ENCODE peak calls at places on chromosomes 4 and X, in ten cellular contexts. U is NAMALWA, Z is HuH-7, Q is NCI-H1105 treated with DMSO at 0.1 percent for 48 hours, S is astrocyte of the spinal cord, N is SHP77 treated with DMSO at 0.1 percent for 48 hours, F is myocyte, C is iPS DF 19.7, H is NCI-H460, A is GM04504. P is an unnamed sample.

GRCh38 chrX:108225456-108225730 is 133.8 kb downstream of the ATG4A start:
- DNase-seq in A (no peak), F (peak; percentile 15), N (no peak), H (no peak), Z (no peak), Q (no peak), C (no peak), U (no peak), S (peak; percentile 51), P (no peak)

GRCh38 chr4:73653695-73654106 is 33.5 kb upstream of the RASSF6 start:
- DNase-seq in C (no peak), Z (peak; percentile 36), U (peak; percentile 92), A (peak; percentile 30), Q (peak; percentile 86), H (no peak), S (peak; percentile 74), F (peak; percentile 84), N (peak; percentile 76), P (no peak)

GRCh38 chr4:84150177-84150576 is 348.9 kb downstream of the NKX6-1 start:
- DNase-seq in S (no peak), F (no peak), A (no peak), N (no peak), U (no peak), Z (no peak), H (no peak), C (no peak), Q (no peak), P (no peak)

GRCh38 chr4:39259571-39260330 is 77.4 kb downstream of the WDR19 start:
- DNase-seq in N (no peak), C (no peak), Z (no peak), U (no peak), S (peak; percentile 62), H (peak; percentile 52), Q (no peak), A (peak; percentile 5), F (peak; percentile 6), P (no peak)

GRCh38 chr4:140188975-140189374 is 35.0 kb upstream of the MAML3 start:
- DNase-seq in C (no peak), A (peak; percentile 23), Z (no peak), U (no peak), N (no peak), S (peak; percentile 57), F (no peak), H (no peak), Q (no peak), P (no peak)

GRCh38 chr4:17577660-17578481 is 873 bp downstream of the LAP3 start:
- DNase-seq in U (peak; percentile 44), H (no peak), Z (peak; percentile 57), Q (no peak), F (peak; percentile 28), N (no peak), S (peak; percentile 10), A (no peak), C (no peak), P (no peak)

GRCh38 chrX:39905475-39905889 is 192.3 kb downstream of the BCOR start:
- DNase-seq in U (no peak), H (peak; percentile 66), C (no peak), F (peak; percentile 62), Q (peak; percentile 2), N (no peak), S (no peak), Z (no peak), A (no peak), P (no peak)

GRCh38 chr4:105520819-105521790 is 31.3 kb upstream of the ARHGEF38 start:
- DNase-seq in A (peak; percentile 16), Q (peak; percentile 32), C (peak; percentile 20), U (peak; percentile 76), Z (peak; percentile 53), S (peak; percentile 59), F (peak; percentile 75), H (peak; percentile 23), N (peak; percentile 12), P (no peak)

GRCh38 chrX:118976599-118977340 is 2.4 kb downstream of the LONRF3 start:
- DNase-seq in H (peak; percentile 46), U (peak; percentile 17), Q (no peak), Z (peak; percentile 53), A (no peak), S (no peak), N (no peak), C (no peak), F (peak; percentile 41), P (no peak)

GRCh38 chr4:47530801-47531200 is 45.7 kb downstream of the ATP10D start:
- DNase-seq in A (no peak), Q (no peak), Z (no peak), U (no peak), C (no peak), N (no peak), H (no peak), S (no peak), F (no peak), P (no peak)

GRCh38 chr4:170198742-170199141 is 109.0 kb upstream of the AADAT start:
- DNase-seq in H (peak; percentile 6), N (no peak), U (peak; percentile 4), A (no peak), F (no peak), S (no peak), C (no peak), Q (peak; percentile 0), Z (no peak), P (no peak)

P was measured in keratinocyte.